ENCODE peak calls at places on chromosomes 16 and 17, in eight cellular contexts. C, W, K, R, T, L, Z and O are unnamed samples. For H3K4me1, the result is how much of the 10 kb centered on the place peaks cover.

GRCh38 chr16:74768239-74768638 is 6.4 kb downstream of the FA2H start:
- DNase-seq in C (no peak), W (peak), K (no peak), R (no peak), T (no peak), L (no peak), Z (no peak), O (no peak)

GRCh38 chr17:39939588-39940419 is 12.3 kb downstream of the LRRC3C start:
- DNase-seq in C (peak), W (no peak), K (peak), R (peak), T (no peak), L (no peak), Z (no peak), O (no peak)

GRCh38 chr17:60303406-60304099 is 88.4 kb downstream of the USP32 start:
- DNase-seq in C (no peak), W (no peak), K (no peak), R (no peak), T (no peak), L (no peak), Z (no peak), O (no peak)

GRCh38 chr17:61756561-61756960 is 106.8 kb downstream of the BRIP1 start:
- DNase-seq in C (no peak), W (no peak), K (no peak), R (no peak), T (no peak), L (no peak), Z (no peak), O (no peak)

GRCh38 chr16:84013787-84014569 is 28.6 kb downstream of the SLC38A8 start:
- DNase-seq in C (peak), W (no peak), K (peak), R (no peak), T (no peak), L (peak), Z (peak), O (no peak)

GRCh38 chr16:78551487-78552085 is 452.1 kb downstream of the WWOX start:
- DNase-seq in C (no peak), W (no peak), K (no peak), R (no peak), T (no peak), L (no peak), Z (no peak), O (no peak)

GRCh38 chr16:23866628-23867027 is 30.8 kb downstream of the PRKCB start:
- DNase-seq in C (no peak), W (no peak), K (no peak), R (no peak), T (no peak), L (no peak), Z (no peak), O (no peak)

GRCh38 chr17:75147878-75148546 is 6.3 kb downstream of the JPT1 start:
- DNase-seq in C (no peak), W (no peak), K (no peak), R (no peak), T (no peak), L (no peak), Z (peak), O (no peak)

GRCh38 chr16:89618114-89618999 is 4.9 kb downstream of the DPEP1 start:
- DNase-seq in C (no peak), W (no peak), K (no peak), R (no peak), T (no peak), L (no peak), Z (no peak), O (no peak)

GRCh38 chr17:67431210-67432015 is 54.3 kb downstream of the PITPNC1 start:
- DNase-seq in C (peak), W (no peak), K (no peak), R (no peak), T (no peak), L (no peak), Z (no peak), O (no peak)

GRCh38 chr16:85615014-85615851 is 2.1 kb downstream of the GSE1 start:
- DNase-seq in C (no peak), W (no peak), K (peak), R (no peak), T (no peak), L (peak), Z (peak), O (no peak)

GRCh38 chr17:65086465-65086864 is 29.9 kb upstream of the GNA13 start:
- DNase-seq in C (no peak), W (no peak), K (no peak), R (no peak), T (no peak), L (no peak), Z (no peak), O (no peak)

GRCh38 chr16:85541619-85542547 is 71.2 kb upstream of the GSE1 start:
- DNase-seq in C (no peak), W (no peak), K (no peak), R (no peak), T (no peak), L (no peak), Z (no peak), O (no peak)

GRCh38 chr16:2983706-2984136 is 3.5 kb upstream of the PKMYT1 start:
- DNase-seq in C (peak), W (peak), K (peak), R (peak), T (peak), L (peak), Z (peak), O (no peak)

DNA sequence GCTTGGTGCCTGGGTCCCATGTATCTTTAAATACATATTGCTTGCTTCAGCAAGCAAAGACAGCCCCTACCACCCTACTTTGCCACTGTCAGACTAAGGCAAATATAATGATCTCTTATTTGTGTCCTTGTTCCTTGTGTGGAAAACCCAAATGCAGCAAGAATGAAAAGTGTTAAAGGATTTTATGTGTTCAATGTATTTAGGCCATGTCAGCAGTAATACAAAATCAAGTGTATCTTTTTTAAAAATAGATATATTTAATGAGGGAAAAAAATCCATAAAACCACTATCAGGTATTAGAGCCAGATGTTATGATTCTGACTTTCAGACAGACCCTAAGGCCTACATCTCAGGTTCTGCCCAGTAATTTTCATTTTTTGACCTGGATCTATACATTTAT is 374.5 kb downstream of the SEC14L1 start:
- DNase-seq in C (no peak), W (no peak), K (no peak), R (no peak), T (no peak), L (no peak), Z (no peak), O (no peak)
- H3K27ac ChIP-seq in C (no peak), W (no peak), K (no peak), R (no peak), T (no peak), L (no peak), Z (no peak), O (no peak)

DNA sequence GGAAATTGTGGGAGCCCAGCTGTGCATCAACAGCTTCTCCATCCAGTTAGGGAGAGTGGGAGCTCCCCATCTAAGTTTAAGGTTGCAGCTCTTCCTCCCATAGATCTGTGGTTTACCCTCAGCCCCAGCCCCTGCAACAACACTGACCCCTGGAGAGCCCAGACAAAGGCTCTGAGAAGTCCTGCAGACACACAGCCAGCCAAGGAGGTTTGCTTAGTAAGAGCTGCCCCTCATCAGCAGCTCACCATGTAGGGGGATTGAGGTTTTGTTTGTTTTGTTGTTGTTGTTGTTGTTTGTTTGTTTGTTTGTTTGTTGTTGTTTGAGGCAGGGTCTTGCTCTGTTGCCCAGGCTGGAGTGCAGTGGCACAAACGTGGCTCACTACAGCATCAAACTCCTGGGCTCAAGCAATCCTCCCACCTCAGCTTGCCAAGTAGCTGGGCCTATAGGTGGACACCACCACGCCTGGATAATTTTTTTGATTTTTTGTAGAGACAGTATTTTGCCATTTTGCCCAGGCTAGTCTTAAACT is 138.6 kb downstream of the CLEC16A start:
- DNase-seq in C (no peak), W (no peak), K (no peak), R (no peak), T (no peak), L (no peak), Z (no peak), O (no peak)
- H3K4me1 ChIP-seq in C (half or more), W (under half), K (under half), R (under half), T (under half), L (under half), Z (under half), O (under half)

GRCh38 chr17:33017366-33017765 is 25.7 kb downstream of the SPACA3 start:
- DNase-seq in C (no peak), W (no peak), K (no peak), R (no peak), T (no peak), L (no peak), Z (no peak), O (no peak)
- TF ChIP-seq POLR2A in C (no peak), W (no peak), K (no peak), R (no peak), T (no peak), L (no peak), Z (no peak), O (no peak)

GRCh38 chr16:66382966-66383299 is 16.4 kb downstream of the CDH5 start:
- DNase-seq in C (peak), W (no peak), K (no peak), R (no peak), T (no peak), L (no peak), Z (no peak), O (no peak)
- H3K27ac ChIP-seq in C (no peak), W (peak), K (peak), R (peak), T (no peak), L (no peak), Z (no peak), O (peak)

GRCh38 chr17:45381001-45381400 is 51.7 kb downstream of the ARHGAP27 start:
- DNase-seq in C (no peak), W (no peak), K (no peak), R (no peak), T (no peak), L (no peak), Z (peak), O (no peak)
- H3K4me1 ChIP-seq in C (under half), W (under half), K (under half), R (under half), T (under half), L (under half), Z (under half), O (under half)